ENCODE peak calls at places on chromosomes 16 and 17, in seven cellular contexts. Y is AG04450; W is psoas muscle; H is head of caudate nucleus; J is activated CD4-positive, alpha-beta T cell treated with anti-CD3 and anti-CD28 coated beads for 48 hours; Z is EL; L is T-cell. N is an unnamed sample.

GRCh38 chr16:54106078-54106477 is 180.5 kb downstream of the IRX3 start:
- DNase-seq in Y (no peak), W (no peak), H (no peak), J (no peak), Z (no peak), L (no peak), N (no peak)

GRCh38 chr16:48542020-48542473 is 67.9 kb downstream of the N4BP1 start:
- DNase-seq in Y (no peak), W (peak; percentile 46), H (peak; percentile 46), J (peak; percentile 37), Z (peak; percentile 42), L (no peak), N (no peak)

GRCh38 chr16:71249399-71249798 is 18.9 kb upstream of the HYDIN start:
- DNase-seq in Y (no peak), W (no peak), H (no peak), J (no peak), Z (no peak), L (no peak), N (no peak)

GRCh38 chr17:13601776-13602551 is at the start of gene HS3ST3A1:
- DNase-seq in Y (peak; percentile 65), W (peak; percentile 24), H (no peak), J (peak; percentile 13), Z (peak; percentile 88), L (no peak), N (no peak)

GRCh38 chr17:1147664-1148063 is 32.1 kb downstream of the ABR start:
- DNase-seq in Y (no peak), W (peak; percentile 17), H (peak; percentile 52), J (no peak), Z (peak; percentile 31), L (no peak), N (no peak)

GRCh38 chr16:27646811-27647210 is 96.9 kb downstream of the KATNIP start:
- DNase-seq in Y (no peak), W (no peak), H (no peak), J (peak; percentile 13), Z (no peak), L (no peak), N (no peak)

GRCh38 chr17:18025596-18026407 is 13.2 kb downstream of the ATPAF2 start:
- DNase-seq in Y (no peak), W (no peak), H (no peak), J (peak; percentile 50), Z (peak; percentile 75), L (no peak), N (no peak)

GRCh38 chr17:81397314-81398169 is 2.3 kb downstream of the BAHCC1 start:
- DNase-seq in Y (no peak), W (peak; percentile 43), H (peak; percentile 48), J (peak; percentile 50), Z (peak; percentile 75), L (no peak), N (no peak)

GRCh38 chr17:42680331-42680808 is 1.3 kb downstream of the CCR10 start:
- DNase-seq in Y (no peak), W (no peak), H (no peak), J (no peak), Z (peak; percentile 60), L (no peak), N (no peak)

GRCh38 chr16:68384293-68385255 is 63.7 kb downstream of the SMPD3 start:
- DNase-seq in Y (no peak), W (no peak), H (no peak), J (no peak), Z (no peak), L (no peak), N (no peak)

GRCh38 chr16:28561557-28562187 is 8.0 kb downstream of the SGF29 start:
- DNase-seq in Y (no peak), W (no peak), H (no peak), J (no peak), Z (no peak), L (no peak), N (no peak)

GRCh38 chr16:31331141-31331764 is 23.7 kb upstream of the ITGAX start:
- DNase-seq in Y (no peak), W (no peak), H (no peak), J (peak; percentile 31), Z (no peak), L (no peak), N (peak; percentile 15)

GRCh38 chr16:77212736-77213541 is 13.7 kb downstream of the SYCE1L start:
- DNase-seq in Y (no peak), W (peak; percentile 59), H (peak; percentile 19), J (peak; percentile 85), Z (peak; percentile 24), L (peak; percentile 56), N (peak; percentile 46)

GRCh38 chr16:65991149-65991701 is 375.3 kb upstream of the CDH5 start:
- DNase-seq in Y (no peak), W (no peak), H (no peak), J (no peak), Z (no peak), L (no peak), N (no peak)

GRCh38 chr17:71438631-71439146 is 682.1 kb upstream of the SOX9 start:
- DNase-seq in Y (peak; percentile 86), W (no peak), H (no peak), J (no peak), Z (peak; percentile 98), L (no peak), N (no peak)

GRCh38 chr16:27367463-27368357 is 34.3 kb upstream of the IL21R start:
- DNase-seq in Y (peak; percentile 20), W (peak; percentile 78), H (peak; percentile 61), J (peak; percentile 94), Z (peak; percentile 73), L (peak; percentile 94), N (peak; percentile 90)

GRCh38 chr17:18184143-18185007 is 747 bp downstream of the ALKBH5 start:
- DNase-seq in Y (no peak), W (peak; percentile 54), H (peak; percentile 58), J (peak; percentile 82), Z (peak; percentile 51), L (peak; percentile 70), N (peak; percentile 81)

GRCh38 chr16:49701867-49702494 is 153.9 kb downstream of the ZNF423 start:
- DNase-seq in Y (no peak), W (peak; percentile 76), H (peak; percentile 11), J (no peak), Z (no peak), L (no peak), N (no peak)

GRCh38 chr17:40607641-40608040 is 40.0 kb downstream of the SMARCE1 start:
- DNase-seq in Y (no peak), W (no peak), H (no peak), J (peak; percentile 54), Z (no peak), L (peak; percentile 54), N (peak; percentile 50)

GRCh38 chr17:73786286-73786743 is 142.1 kb upstream of the SDK2 start:
- DNase-seq in Y (no peak), W (no peak), H (no peak), J (peak; percentile 26), Z (no peak), L (no peak), N (no peak)

GRCh38 chr16:82848013-82848412 is 221.2 kb downstream of the CDH13 start:
- DNase-seq in Y (no peak), W (no peak), H (no peak), J (no peak), Z (no peak), L (no peak), N (no peak)

GRCh38 chr17:51481370-51481769 is 221.0 kb downstream of the UTP18 start:
- DNase-seq in Y (no peak), W (no peak), H (no peak), J (no peak), Z (no peak), L (no peak), N (no peak)

N was measured in stimulated activated naive CD4-positive, alpha-beta T cell.